ENCODE peak calls at places on chromosomes 13 and 19, in eight cellular contexts. L, F, Q, N, Z, P, V and D are unnamed samples.
A peak's percentile ranks its signal among the peaks of the same experiment; 100 is the strongest.

GRCh38 chr19:811007-811434 is 10.7 kb downstream of the PLPPR3 start:
- DNase-seq in Q (peak; percentile 67), Z (no peak), N (no peak), F (no peak), P (no peak), L (peak; percentile 53), V (no peak), D (no peak)

GRCh38 chr13:42876810-42877550 is 95.6 kb downstream of the FAM216B start:
- DNase-seq in L (no peak), P (no peak), Q (no peak), N (no peak), Z (no peak), V (no peak), F (no peak), D (no peak)

GRCh38 chr13:100045355-100045754 is 43.5 kb upstream of the PCCA start:
- DNase-seq in V (no peak), Q (no peak), L (no peak), Z (no peak), F (no peak), P (no peak), N (no peak), D (no peak)

GRCh38 chr13:110023729-110024645 is 237.6 kb upstream of the IRS2 start:
- DNase-seq in F (peak; percentile 37), Z (no peak), V (peak; percentile 10), L (no peak), N (peak; percentile 85), P (no peak), Q (no peak), D (no peak)

GRCh38 chr13:20359335-20359734 is 127.2 kb upstream of the GJB6 start:
- DNase-seq in P (peak; percentile 64), F (no peak), L (no peak), N (no peak), V (no peak), Z (no peak), Q (no peak), D (no peak)

GRCh38 chr19:3132971-3133792 is 2.7 kb upstream of the GNA15 start:
- DNase-seq in Z (no peak), L (no peak), Q (no peak), P (no peak), F (no peak), N (no peak), V (peak; percentile 47), D (no peak)

GRCh38 chr13:45162821-45163220 is 38.0 kb downstream of the KCTD4 start:
- DNase-seq in P (peak; percentile 53), Z (no peak), V (no peak), F (no peak), N (no peak), L (no peak), Q (no peak), D (no peak)

GRCh38 chr13:97568850-97569249 is 134.9 kb downstream of the RAP2A start:
- DNase-seq in Q (no peak), N (no peak), V (peak; percentile 9), Z (peak; percentile 21), P (no peak), F (peak; percentile 34), L (no peak), D (no peak)

GRCh38 chr13:113588394-113589111 is 4.0 kb downstream of the TFDP1 start:
- DNase-seq in Q (peak; percentile 41), L (no peak), P (no peak), Z (no peak), F (peak; percentile 4), V (no peak), N (no peak), D (peak; percentile 16)

GRCh38 chr19:50205681-50206138 is 2.3 kb downstream of the MYH14 start:
- DNase-seq in N (no peak), Z (peak; percentile 71), Q (no peak), V (peak; percentile 91), L (peak; percentile 72), P (no peak), F (peak; percentile 85), D (peak; percentile 70)

GRCh38 chr13:38662362-38662761 is 24.5 kb upstream of the FREM2 start:
- DNase-seq in F (no peak), P (no peak), N (no peak), Q (no peak), V (no peak), Z (no peak), L (peak; percentile 17), D (no peak)

GRCh38 chr19:39341122-39341719 is 1.0 kb upstream of the SAMD4B start:
- DNase-seq in N (peak; percentile 72), Q (peak; percentile 85), L (peak; percentile 58), F (peak; percentile 29), Z (peak; percentile 46), V (peak; percentile 42), P (no peak), D (no peak)

GRCh38 chr19:53101518-53101917 is 1.7 kb downstream of the ZNF160 start:
- DNase-seq in Q (no peak), F (no peak), P (no peak), V (no peak), L (peak; percentile 21), Z (no peak), N (no peak), D (no peak)

GRCh38 chr13:21478881-21479808 is 20.0 kb upstream of the ZDHHC20 start:
- DNase-seq in V (peak; percentile 30), Z (no peak), F (no peak), Q (no peak), P (peak; percentile 27), L (peak; percentile 87), N (no peak), D (no peak)

GRCh38 chr13:66528903-66529576 is 701.1 kb downstream of the PCDH9 start:
- DNase-seq in Z (no peak), F (no peak), V (no peak), P (no peak), L (no peak), Q (no peak), N (no peak), D (no peak)

GRCh38 chr13:47908200-47908902 is 92.7 kb downstream of the SUCLA2 start:
- DNase-seq in F (no peak), L (no peak), Z (no peak), P (no peak), V (no peak), Q (no peak), N (no peak), D (no peak)

DNA sequence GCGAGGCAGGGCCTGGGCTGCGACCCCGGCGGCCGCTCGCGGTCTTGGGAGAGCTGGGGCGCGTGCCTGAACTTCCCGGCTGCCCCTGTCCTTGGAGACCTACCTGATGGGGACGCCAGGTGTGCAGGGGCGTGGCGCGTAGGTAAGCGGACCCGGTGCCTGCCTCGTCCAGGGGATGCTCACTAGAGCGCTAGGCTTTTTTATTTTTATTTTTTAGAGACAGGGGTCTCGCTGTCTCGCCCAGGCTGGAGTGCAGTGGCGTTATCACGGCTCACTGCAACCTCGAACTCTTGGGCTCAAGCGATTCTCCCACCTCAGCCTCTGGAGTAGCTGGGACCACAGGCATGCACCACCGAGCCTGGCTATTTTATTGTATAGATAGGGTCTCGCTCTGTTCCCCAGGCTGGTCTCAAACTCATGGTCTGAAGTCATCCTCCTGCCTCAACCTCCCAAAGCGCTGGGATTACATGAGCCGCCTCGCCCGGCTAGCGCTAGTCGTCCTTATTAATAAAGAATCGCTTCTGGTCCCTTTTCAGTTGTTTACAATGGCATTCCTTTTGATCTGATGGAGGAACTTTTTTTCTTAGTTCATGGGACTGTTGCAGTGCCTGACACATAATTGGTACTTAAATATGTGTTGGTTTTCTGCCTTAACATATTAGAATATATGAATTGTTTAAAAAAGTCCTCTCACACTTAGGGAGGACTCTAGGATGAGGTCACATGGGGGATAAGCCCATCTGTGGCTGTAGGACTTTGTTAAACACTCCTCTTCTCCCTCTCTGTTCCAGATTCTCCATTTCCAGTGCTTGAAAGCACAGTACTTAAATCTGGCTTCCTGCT is 812 bp downstream of the DPY19L3 start:
- DNase-seq in V (no peak), F (no peak), L (peak; percentile 83), Q (no peak), P (no peak), Z (no peak), N (no peak), D (no peak)
- TF ChIP-seq POLR2AphosphoS5 in V (no peak), F (no peak), L (no peak), Q (no peak), P (no peak), Z (no peak), N (peak; percentile 44), D (no peak)

DNA sequence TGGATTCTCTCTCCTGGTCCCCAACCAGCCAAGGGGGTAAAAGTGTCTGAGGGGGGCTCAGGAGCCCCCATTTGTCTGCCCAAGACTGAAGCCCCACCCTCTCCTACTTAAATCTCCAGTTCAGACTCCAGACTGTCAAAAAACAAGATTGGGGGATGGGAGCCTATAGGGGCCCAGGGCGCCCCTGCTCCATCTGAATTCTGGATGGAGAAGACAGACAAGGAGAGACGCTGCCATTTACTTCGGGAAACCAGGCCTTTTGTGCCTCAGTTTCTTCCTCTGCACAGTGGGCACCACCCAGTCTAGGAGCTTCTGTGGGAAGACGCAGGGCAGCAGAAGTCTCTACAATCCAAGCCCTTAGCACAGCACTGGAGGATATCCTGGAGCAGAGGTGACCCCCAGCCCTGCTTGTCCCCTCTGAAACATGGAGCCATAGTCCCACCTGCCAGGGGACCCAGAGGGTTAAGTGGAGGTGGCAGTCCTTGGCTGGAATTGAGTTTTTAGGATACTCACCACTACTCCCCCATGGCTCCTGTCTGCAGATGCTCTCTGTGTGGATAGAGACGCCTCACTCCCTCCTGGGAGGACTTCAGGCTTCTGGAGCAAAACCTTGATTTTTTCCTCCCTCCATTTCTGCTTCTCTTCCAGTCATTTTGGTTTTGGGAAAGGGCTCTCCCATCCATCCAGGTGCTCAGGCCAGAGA is 1.7 kb upstream of the CRLF1 start:
- DNase-seq in V (no peak), Q (no peak), P (no peak), L (peak; percentile 39), Z (no peak), N (no peak), F (no peak), D (no peak)
- H3K4me1 ChIP-seq in V (peaks cover 51% of the 10 kb centered on the region), Q (peaks cover 65% of the 10 kb centered on the region), P (peaks cover 7% of the 10 kb centered on the region), L (peaks cover 54% of the 10 kb centered on the region), Z (peaks cover 22% of the 10 kb centered on the region), N (no peaks in the 10 kb centered on the region), F (peaks cover 66% of the 10 kb centered on the region), D (peaks cover 72% of the 10 kb centered on the region)

DNA sequence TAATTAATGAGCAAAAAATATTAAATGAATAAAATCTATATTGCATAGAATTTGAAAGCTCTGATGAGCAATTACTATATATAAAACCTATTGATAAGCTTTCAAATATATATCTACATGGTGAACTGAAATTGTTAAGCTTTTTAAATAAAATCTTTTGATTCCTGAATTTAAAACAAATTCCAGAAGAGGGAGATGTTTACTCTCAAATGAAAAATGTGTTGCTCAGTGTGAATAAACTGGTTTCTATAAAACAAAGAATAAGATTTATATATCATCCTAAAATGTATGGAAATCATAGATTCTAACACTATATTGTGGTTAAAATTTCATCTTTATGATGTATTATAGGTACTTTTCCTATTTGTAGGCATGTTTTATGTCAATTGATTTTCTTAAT is 171.5 kb upstream of the SLITRK6 start:
- DNase-seq in L (no peak), V (no peak), F (no peak), P (no peak), N (no peak), Q (no peak), Z (no peak), D (no peak)
- TF ChIP-seq CTCF in L (no peak), V (no peak), F (no peak), P (no peak), N (no peak), Q (no peak), Z (no peak), D (no peak)

GRCh38 chr19:44207126-44207803 is 5.1 kb upstream of the ZNF227 start:
- DNase-seq in F (peak; percentile 87), V (peak; percentile 90), Z (peak; percentile 47), P (peak; percentile 64), Q (peak; percentile 93), N (peak; percentile 92), L (peak; percentile 98), D (peak; percentile 92)

GRCh38 chr19:44212250-44212864 is at the start of gene ZNF227:
- DNase-seq in Z (peak; percentile 88), V (peak; percentile 91), P (peak; percentile 65), L (peak; percentile 98), Q (peak; percentile 95), F (peak; percentile 89), N (peak; percentile 97), D (peak; percentile 96)

GRCh38 chr19:44212865-44213346 is 574 bp downstream of the ZNF227 start:
- DNase-seq in Q (no peak), V (no peak), F (no peak), N (no peak), P (no peak), Z (no peak), L (peak; percentile 53), D (no peak)
- TF ChIP-seq POLR2AphosphoS5 in Q (no peak), V (no peak), F (no peak), N (no peak), P (no peak), Z (no peak), L (no peak), D (no peak)